ENCODE peak calls at places on chromosomes 12 and 14, in seven cellular contexts. P, V, R, Q, X, H and J are unnamed samples.

GRCh38 chr12:93902192-93902591 is 225.0 kb downstream of the CRADD start:
- DNase-seq in P (no peak), V (no peak), R (no peak), Q (no peak), X (no peak), H (no peak), J (no peak)

GRCh38 chr14:75231320-75231719 is 47.3 kb upstream of the FOS start:
- DNase-seq in P (no peak), V (no peak), R (no peak), Q (no peak), X (no peak), H (no peak), J (no peak)

GRCh38 chr14:99234982-99235491 is 37.0 kb downstream of the BCL11B start:
- DNase-seq in P (no peak), V (no peak), R (no peak), Q (peak; percentile 27), X (no peak), H (no peak), J (no peak)

GRCh38 chr12:51172515-51173431 is at the start of gene TFCP2:
- DNase-seq in P (peak; percentile 94), V (peak; percentile 95), R (peak; percentile 97), Q (peak; percentile 97), X (peak; percentile 93), H (peak; percentile 98), J (peak; percentile 90)

GRCh38 chr12:116202940-116203339 is 74.6 kb downstream of the MED13L start:
- DNase-seq in P (peak; percentile 9), V (no peak), R (peak; percentile 30), Q (no peak), X (peak; percentile 35), H (no peak), J (no peak)

GRCh38 chr12:111437816-111438454 is 32.2 kb downstream of the SH2B3 start:
- DNase-seq in P (peak; percentile 88), V (peak; percentile 65), R (peak; percentile 88), Q (no peak), X (peak; percentile 81), H (peak; percentile 89), J (peak; percentile 83)

GRCh38 chr12:47877081-47877480 is 27.7 kb downstream of the VDR start:
- DNase-seq in P (no peak), V (no peak), R (no peak), Q (no peak), X (no peak), H (no peak), J (no peak)

GRCh38 chr14:56855891-56856461 is 45.7 kb upstream of the OTX2 start:
- DNase-seq in P (no peak), V (no peak), R (no peak), Q (no peak), X (no peak), H (no peak), J (no peak)

GRCh38 chr12:69501154-69501895 is 31.1 kb downstream of the FRS2 start:
- DNase-seq in P (no peak), V (no peak), R (peak; percentile 30), Q (no peak), X (peak; percentile 50), H (no peak), J (peak; percentile 48)

GRCh38 chr14:51244591-51244990 is 4.5 kb downstream of the TMX1 start:
- DNase-seq in P (no peak), V (no peak), R (no peak), Q (no peak), X (no peak), H (no peak), J (no peak)

GRCh38 chr12:4268549-4269181 is 4.9 kb upstream of the CCND2 start:
- DNase-seq in P (no peak), V (no peak), R (no peak), Q (no peak), X (no peak), H (no peak), J (no peak)

GRCh38 chr12:4267904-4268548 is 5.5 kb upstream of the CCND2 start:
- DNase-seq in P (no peak), V (no peak), R (no peak), Q (no peak), X (no peak), H (no peak), J (no peak)

GRCh38 chr12:4270016-4270669 is 3.4 kb upstream of the CCND2 start:
- DNase-seq in P (no peak), V (no peak), R (no peak), Q (no peak), X (no peak), H (no peak), J (no peak)

GRCh38 chr12:4270670-4271432 is 2.7 kb upstream of the CCND2 start:
- DNase-seq in P (no peak), V (peak; percentile 35), R (no peak), Q (no peak), X (no peak), H (no peak), J (peak; percentile 70)

DNA sequence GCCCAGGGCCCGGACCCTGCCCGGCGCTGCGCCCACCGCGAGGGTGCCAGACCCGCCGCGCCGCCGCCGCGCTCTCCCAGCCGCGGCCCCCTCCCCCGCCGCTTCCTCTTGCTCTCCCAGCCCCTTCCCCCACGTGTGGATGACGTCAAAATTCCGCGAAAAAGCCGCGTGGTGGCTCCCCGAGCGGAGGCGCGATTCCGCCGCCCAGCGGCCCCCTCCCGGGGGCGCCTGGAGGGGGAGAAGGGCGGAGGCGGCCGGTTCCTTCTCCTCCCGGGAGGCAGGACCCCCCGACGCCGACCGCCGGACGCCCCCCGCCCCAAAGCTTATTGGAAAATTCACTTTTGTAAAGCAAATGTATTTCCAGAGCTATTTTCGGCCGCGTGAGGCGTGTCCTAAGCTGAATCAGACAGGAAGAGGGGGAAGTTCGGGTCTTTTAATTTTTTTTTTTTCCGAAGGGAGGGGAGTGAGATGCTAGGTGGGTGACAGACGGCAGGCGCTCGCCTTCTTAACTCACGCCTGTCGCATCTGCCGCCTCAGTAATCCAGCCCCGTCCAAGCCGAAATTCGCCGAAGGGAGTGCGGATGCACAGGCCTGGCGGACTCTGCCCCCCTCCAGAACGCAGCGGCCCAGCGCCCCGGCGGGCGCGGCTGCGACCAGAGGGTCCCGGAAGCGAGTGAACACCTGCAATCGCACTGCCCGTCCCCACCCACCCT is 4.1 kb upstream of the CCND2 start:
- DNase-seq in P (peak; percentile 34), V (peak; percentile 72), R (peak; percentile 29), Q (no peak), X (no peak), H (peak; percentile 49), J (no peak)
- TF ChIP-seq CTCF in P (no peak), V (no peak), R (peak; percentile 5), Q (no peak), X (peak; percentile 10), H (no peak), J (peak; percentile 55)

GRCh38 chr12:121715862-121716435 is 3.4 kb downstream of the TMEM120B start:
- DNase-seq in P (no peak), V (no peak), R (no peak), Q (no peak), X (no peak), H (no peak), J (no peak)

GRCh38 chr12:121713257-121714155 is 954 bp downstream of the TMEM120B start:
- DNase-seq in P (no peak), V (peak; percentile 15), R (peak; percentile 36), Q (no peak), X (no peak), H (peak; percentile 41), J (no peak)

GRCh38 chr12:121711925-121712461 is 559 bp upstream of the TMEM120B start:
- DNase-seq in P (no peak), V (peak; percentile 25), R (no peak), Q (no peak), X (peak; percentile 25), H (peak; percentile 27), J (no peak)

GRCh38 chr12:121709478-121709890 is 3.1 kb upstream of the TMEM120B start:
- DNase-seq in P (peak; percentile 56), V (no peak), R (peak; percentile 83), Q (peak; percentile 51), X (peak; percentile 83), H (peak; percentile 32), J (peak; percentile 83)

DNA sequence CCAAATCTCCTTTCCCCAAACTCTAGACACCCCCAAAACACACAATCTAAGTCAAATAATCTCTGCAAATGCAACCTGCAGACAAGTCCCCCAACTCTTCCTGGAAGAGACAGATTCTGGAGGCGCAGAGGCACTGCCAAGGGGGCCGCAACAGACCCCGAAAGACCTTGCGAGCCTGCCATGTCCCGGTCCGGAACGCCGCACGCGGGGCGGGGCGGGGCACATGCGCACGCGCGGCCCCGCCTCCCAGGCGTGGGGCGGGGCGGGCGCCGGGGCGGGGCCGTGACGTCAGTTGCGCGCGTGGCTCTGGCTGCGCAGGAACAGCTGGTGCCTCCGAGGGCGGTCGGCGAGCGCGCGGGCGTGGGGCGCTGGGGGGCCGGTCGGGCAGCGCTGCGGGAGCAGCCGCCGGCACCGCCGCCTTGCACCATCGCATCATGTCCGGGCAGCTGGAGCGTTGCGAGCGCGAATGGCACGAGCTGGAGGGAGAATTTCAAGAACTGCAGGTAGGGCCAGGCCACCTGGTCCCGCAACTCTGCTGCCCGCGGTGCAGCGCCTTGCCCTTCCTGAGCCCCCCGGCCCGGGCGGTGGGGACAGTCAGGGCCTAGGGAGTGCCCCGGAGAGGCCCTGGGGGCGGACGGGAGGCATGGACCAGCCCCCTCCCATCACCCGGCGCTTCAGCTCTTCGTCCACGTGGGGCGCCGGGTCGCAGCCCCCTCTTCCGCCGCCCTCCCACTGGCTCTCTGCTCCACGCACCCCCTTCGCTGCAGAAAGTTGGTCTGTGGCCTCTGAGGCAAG is at the start of gene TMEM120B:
- DNase-seq in P (peak; percentile 62), V (peak; percentile 66), R (peak; percentile 71), Q (no peak), X (peak; percentile 63), H (peak; percentile 78), J (no peak)
- TF ChIP-seq CTCF in P (peak; percentile 25), V (no peak), R (no peak), Q (no peak), X (no peak), H (no peak), J (no peak)

DNA sequence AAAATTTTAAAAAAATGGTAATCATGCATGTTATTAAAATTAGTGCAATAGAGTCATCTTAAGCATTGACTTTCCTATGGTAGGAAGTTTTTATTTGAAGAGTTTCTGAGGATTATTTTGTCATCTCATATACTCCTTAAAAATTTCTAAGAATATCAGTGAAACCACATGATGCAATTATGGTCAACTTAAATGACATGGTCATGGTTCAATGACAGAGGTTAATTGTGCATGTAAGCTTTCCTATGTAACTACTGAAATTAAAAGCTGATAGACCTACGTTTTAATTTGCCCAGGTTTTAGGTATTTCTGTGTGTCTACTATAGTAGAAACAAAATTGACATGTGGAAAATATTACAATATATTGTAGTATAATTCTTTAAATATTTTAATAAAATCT is 21.0 kb upstream of the LMO3 start:
- DNase-seq in P (no peak), V (no peak), R (no peak), Q (no peak), X (no peak), H (no peak), J (no peak)
- TF ChIP-seq CTCF in P (no peak), V (no peak), R (no peak), Q (no peak), X (no peak), H (no peak), J (no peak)

DNA sequence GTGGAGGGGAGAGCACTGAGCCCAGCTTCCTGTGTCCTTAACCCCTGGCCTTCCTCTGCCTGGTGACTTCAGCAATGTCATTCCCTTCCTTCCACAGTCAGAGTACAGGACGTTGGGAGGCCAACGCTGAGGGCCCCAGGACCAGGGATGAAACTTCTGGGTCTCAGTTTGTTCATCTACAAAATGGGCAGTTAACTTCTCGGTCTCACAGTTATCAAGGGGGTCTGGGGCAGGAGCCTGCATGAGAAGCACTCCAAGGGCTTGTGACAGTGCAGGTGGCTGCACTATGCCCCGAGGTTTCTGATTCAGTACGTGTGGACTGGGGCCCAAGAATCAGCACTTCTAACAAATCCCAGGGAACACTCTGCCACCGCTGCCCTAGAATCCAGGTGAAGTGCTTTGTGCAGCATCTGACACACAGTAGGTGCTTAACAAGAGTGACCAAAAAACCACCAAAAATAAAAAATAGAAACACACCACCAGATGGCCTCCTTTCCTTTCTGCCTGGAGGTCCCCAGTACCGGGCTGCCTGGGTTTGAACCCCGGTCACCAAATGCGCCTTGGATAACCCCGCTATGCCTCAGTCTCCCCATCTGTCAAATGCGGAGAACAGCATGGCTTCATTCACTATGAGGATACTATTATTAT is 80.4 kb downstream of the RFLNA start:
- DNase-seq in P (no peak), V (no peak), R (no peak), Q (no peak), X (no peak), H (no peak), J (no peak)
- TF ChIP-seq CTCF in P (peak; percentile 14), V (no peak), R (no peak), Q (no peak), X (peak; percentile 46), H (peak; percentile 5), J (peak; percentile 28)